ENCODE peak calls at places on chromosomes 1 and 21, in six cellular contexts. H, G, S, W, L and V are unnamed samples.

GRCh38 chr1:206050655-206051235 is 2.2 kb upstream of the RHEX start:
- DNase-seq in S (peak; percentile 6), L (no peak), H (peak; percentile 83), G (no peak), W (no peak), V (no peak)

GRCh38 chr1:165633624-165634023 is 2.6 kb downstream of the MGST3 start:
- DNase-seq in W (no peak), S (no peak), H (no peak), L (no peak), G (peak; percentile 45), V (no peak)

GRCh38 chr1:209597496-209597895 is 14.0 kb downstream of the CAMK1G start:
- DNase-seq in H (no peak), L (no peak), S (no peak), G (no peak), W (no peak), V (no peak)

GRCh38 chr1:40592107-40592773 is 60.8 kb downstream of the ZNF684 start:
- DNase-seq in W (no peak), G (peak; percentile 27), S (no peak), L (no peak), H (peak; percentile 25), V (no peak)

GRCh38 chr1:194698908-194699318 is 1512.5 kb upstream of the B3GALT2 start:
- DNase-seq in W (no peak), G (no peak), L (no peak), S (no peak), H (no peak), V (no peak)

GRCh38 chr1:209383422-209383821 is 200.1 kb upstream of the CAMK1G start:
- DNase-seq in W (no peak), S (no peak), G (peak; percentile 19), H (no peak), L (no peak), V (no peak)

GRCh38 chr21:41865002-41865777 is 14.0 kb downstream of the PRDM15 start:
- DNase-seq in L (no peak), G (no peak), S (no peak), H (no peak), W (no peak), V (no peak)

GRCh38 chr1:72915581-72915980 is 633.2 kb upstream of the NEGR1 start:
- DNase-seq in W (no peak), L (no peak), S (no peak), G (no peak), H (no peak), V (no peak)

GRCh38 chr1:41795205-41795762 is 123.4 kb downstream of the HIVEP3 start:
- DNase-seq in W (no peak), G (peak; percentile 68), S (no peak), L (no peak), H (no peak), V (no peak)

GRCh38 chr1:92446546-92446945 is 40.2 kb downstream of the GFI1 start:
- DNase-seq in H (no peak), G (no peak), S (no peak), W (peak; percentile 54), L (no peak), V (no peak)

GRCh38 chr1:85846706-85847105 is 138.5 kb upstream of the ZNHIT6 start:
- DNase-seq in W (no peak), L (no peak), G (no peak), S (no peak), H (no peak), V (no peak)

GRCh38 chr1:147651466-147651865 is 18.9 kb downstream of the ACP6 start:
- DNase-seq in S (no peak), H (no peak), W (no peak), L (no peak), G (no peak), V (no peak)

GRCh38 chr21:42569732-42570301 is 56.2 kb downstream of the SLC37A1 start:
- DNase-seq in W (peak; percentile 16), H (no peak), S (no peak), G (no peak), L (peak; percentile 58), V (no peak)

GRCh38 chr1:167090289-167090942 is at the start of gene GPA33:
- DNase-seq in H (peak; percentile 94), G (no peak), W (no peak), S (peak; percentile 7), L (no peak), V (no peak)

GRCh38 chr1:228416217-228416971 is at the start of gene TRIM17:
- DNase-seq in G (peak; percentile 15), W (no peak), L (no peak), H (peak; percentile 60), S (no peak), V (no peak)

GRCh38 chr1:167518331-167518700 is at the start of gene CD247:
- DNase-seq in S (peak; percentile 72), L (no peak), G (no peak), W (no peak), H (peak; percentile 93), V (no peak)

GRCh38 chr1:237133921-237134320 is 91.9 kb downstream of the RYR2 start:
- DNase-seq in L (no peak), W (no peak), S (no peak), G (no peak), H (no peak), V (no peak)

GRCh38 chr1:170776777-170777176 is 112.8 kb downstream of the PRRX1 start:
- DNase-seq in L (no peak), S (no peak), G (no peak), W (no peak), H (no peak), V (no peak)

GRCh38 chr1:156086256-156086662 is 4.0 kb upstream of the MEX3A start:
- DNase-seq in W (peak; percentile 91), H (no peak), G (peak; percentile 72), S (no peak), L (no peak), V (no peak)

GRCh38 chr1:204288061-204288588 is 71.6 kb downstream of the PLEKHA6 start:
- DNase-seq in H (no peak), L (peak; percentile 90), W (peak; percentile 74), G (no peak), S (no peak), V (no peak)

GRCh38 chr1:39761016-39761415 is 10.1 kb downstream of the OXCT2 start:
- DNase-seq in H (no peak), L (peak; percentile 82), G (no peak), S (no peak), W (no peak), V (no peak)

GRCh38 chr1:3898994-3899775 is 887 bp downstream of the C1orf174 start:
- DNase-seq in W (no peak), L (no peak), G (no peak), S (no peak), H (no peak), V (peak; percentile 19)

DNA sequence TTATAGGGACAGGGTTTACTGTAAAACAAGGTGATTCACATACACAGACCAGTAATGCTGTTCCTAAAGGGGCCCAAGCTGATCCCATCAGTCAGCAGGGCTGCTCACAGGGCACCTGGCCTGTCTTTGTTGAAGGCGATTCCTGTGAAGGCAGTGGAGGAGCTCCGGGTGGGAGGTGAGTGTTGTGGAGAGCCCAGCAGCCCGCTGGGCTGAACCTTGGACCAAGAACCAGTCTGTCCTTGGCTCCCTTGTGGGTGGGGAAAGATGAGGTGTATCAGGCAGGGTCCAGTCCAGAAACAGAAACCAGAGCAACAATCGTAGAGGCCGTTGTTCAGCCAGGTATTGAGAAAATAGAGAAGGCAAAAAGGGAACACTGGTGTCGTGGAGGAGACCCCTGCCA is 12.5 kb downstream of the PDXK start:
- DNase-seq in L (no peak), W (no peak), H (no peak), G (no peak), S (no peak), V (no peak)
- H3K4me3 ChIP-seq in L (no peak overlapping the region), W (no peak overlapping the region), H (no peak overlapping the region), G (no peak overlapping the region), S (no peak overlapping the region), V (no peak overlapping the region)

DNA sequence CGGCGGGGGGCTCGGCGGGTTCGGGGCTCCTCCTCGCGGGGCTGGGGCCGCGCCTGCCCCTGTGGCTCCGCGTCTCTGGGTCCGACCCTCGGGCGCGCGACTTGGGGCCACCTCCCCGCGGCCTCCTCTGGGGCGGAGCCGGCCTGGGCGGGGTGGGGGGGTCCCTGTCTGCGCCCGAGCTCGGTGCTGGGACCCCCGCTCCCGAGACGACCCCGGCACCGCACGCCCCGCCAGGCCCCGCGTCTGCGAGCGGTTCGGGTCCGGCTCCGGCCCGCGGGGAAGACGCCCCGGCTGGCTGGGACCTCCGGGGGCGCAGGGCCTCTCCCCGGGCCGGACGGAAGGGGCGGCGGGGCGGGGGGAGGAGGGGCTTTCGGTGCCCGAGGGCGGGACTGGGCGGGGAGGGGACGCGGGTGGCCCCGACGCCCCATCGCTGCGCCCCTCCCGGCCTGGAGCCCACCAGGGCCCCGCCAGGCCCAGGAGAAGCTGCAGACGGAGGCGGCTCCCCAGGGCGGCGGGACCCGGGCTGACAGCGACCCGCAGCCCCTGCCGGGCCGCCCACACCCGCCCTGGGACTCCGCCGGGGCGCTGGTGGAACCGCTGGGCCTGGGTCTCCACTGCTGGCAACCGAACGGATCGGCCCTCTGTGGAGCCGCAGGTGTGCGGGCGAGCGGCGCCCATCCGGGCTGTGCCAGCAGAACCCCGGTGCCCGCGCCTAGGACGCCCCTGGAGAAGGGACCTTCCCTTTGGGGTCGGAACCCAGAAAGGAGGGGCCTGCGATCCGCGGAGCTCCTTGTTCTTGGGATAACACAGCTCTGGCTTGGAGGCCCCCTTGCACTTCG is 610 bp downstream of the COL6A2 start:
- DNase-seq in L (peak; percentile 88), W (peak; percentile 19), H (no peak), G (no peak), S (no peak), V (no peak)
- H3K4me3 ChIP-seq in L (peak overlapping the region; percentile 39), W (peak overlapping the region; percentile 50), H (no peak overlapping the region), G (peak overlapping the region; percentile 77), S (peak overlapping the region; percentile 41), V (peak overlapping the region; percentile 55)

DNA sequence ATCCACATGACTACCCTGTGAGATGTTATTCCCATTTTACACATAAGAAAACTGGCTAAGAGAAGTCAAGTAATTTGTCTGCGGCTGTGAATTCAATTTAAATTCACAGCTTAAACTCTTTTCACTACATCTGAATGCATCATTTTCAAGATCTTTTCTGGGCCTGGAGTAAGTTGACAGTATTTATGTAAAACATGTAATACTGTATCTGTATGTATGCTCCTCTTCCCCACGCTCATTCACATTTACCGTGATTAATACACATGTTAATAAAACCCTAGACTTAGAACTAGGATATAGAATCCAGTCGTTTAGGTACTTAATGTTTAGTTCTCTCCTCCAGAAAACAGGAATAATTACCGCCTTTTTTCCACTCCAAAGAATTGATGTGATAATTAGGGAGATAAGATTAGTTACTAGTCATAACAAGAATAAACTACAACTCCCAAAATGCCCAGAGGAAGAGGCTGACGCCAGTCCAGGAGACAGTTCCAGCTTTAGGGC is 442 bp upstream of the PPP1R12B start:
- DNase-seq in H (no peak), S (no peak), L (no peak), W (no peak), G (no peak), V (no peak)
- H3K4me3 ChIP-seq in H (peak overlapping the region; percentile 97), S (peak overlapping the region; percentile 89), L (no peak overlapping the region), W (no peak overlapping the region), G (no peak overlapping the region), V (no peak overlapping the region)

GRCh38 chr1:201889092-201889968 is 632 bp downstream of the SHISA4 start:
- DNase-seq in G (no peak), L (no peak), W (no peak), H (no peak), S (no peak), V (no peak)

GRCh38 chr1:201890223-201890622 is 1.5 kb downstream of the SHISA4 start:
- DNase-seq in W (no peak), G (no peak), S (no peak), L (no peak), H (no peak), V (no peak)

GRCh38 chr1:201887116-201887866 is 1.4 kb upstream of the SHISA4 start:
- DNase-seq in L (peak; percentile 67), G (no peak), H (no peak), W (peak; percentile 22), S (no peak), V (peak; percentile 19)

GRCh38 chr1:201886103-201886885 is 2.4 kb upstream of the SHISA4 start:
- DNase-seq in H (no peak), L (peak; percentile 74), W (peak; percentile 15), G (no peak), S (no peak), V (peak; percentile 45)

GRCh38 chr1:201888282-201889033 is at the start of gene SHISA4:
- DNase-seq in S (no peak), L (peak; percentile 90), W (peak; percentile 30), H (no peak), G (peak; percentile 54), V (peak; percentile 94)
- H3K4me3 ChIP-seq in S (peak within 1 kb of the TSS; percentile 43), L (peak within 1 kb of the TSS; percentile 58), W (peak within 1 kb of the TSS; percentile 44), H (no peak within 1 kb of the TSS), G (peak within 1 kb of the TSS; percentile 60), V (peak within 1 kb of the TSS; percentile 71)